ENCODE peak calls at places on chromosomes 7 and 10, in seven cellular contexts. A is activated T-helper 1 cell treated with anti-CD3 and anti-CD28 coated beads, Interleukin-12 subunit alpha, Interleukin-12 subunit beta, Interleukin-2, Interleukin-4 antibody, amounts not matched to agents 30 ng/mL and 10 ng/mL and 1 ng/mL, durations not matched to agents 14 hours and 24 hours and 36 hours; F is epithelial cell of proximal tubule; I is CD8-positive, alpha-beta memory T cell; H is hepatic stellate cell; Y is Peyer's patch; N is left cardiac atrium. W is an unnamed sample.

GRCh38 chr7:137940656-137941518 is 61.0 kb downstream of the CREB3L2 start:
- DNase-seq in F (no peak), I (no peak), N (peak; percentile 42), Y (no peak), H (no peak), A (no peak), W (no peak)

GRCh38 chr10:17747883-17748550 is 4.0 kb upstream of the TMEM236 start:
- DNase-seq in I (no peak), H (no peak), Y (no peak), F (peak; percentile 69), A (no peak), N (no peak), W (peak; percentile 29)

GRCh38 chr7:55240418-55241142 is 124.6 kb upstream of the LANCL2 start:
- DNase-seq in Y (no peak), H (no peak), F (no peak), I (no peak), A (no peak), N (no peak), W (no peak)

GRCh38 chr10:10804998-10805737 is 212.5 kb upstream of the CELF2 start:
- DNase-seq in F (no peak), N (no peak), I (no peak), H (no peak), Y (no peak), A (no peak), W (no peak)

GRCh38 chr10:60767424-60767823 is 10.9 kb upstream of the CDK1 start:
- DNase-seq in A (no peak), I (no peak), N (no peak), H (no peak), F (no peak), Y (no peak), W (no peak)

GRCh38 chr7:91351374-91351773 is 87.1 kb downstream of the FZD1 start:
- DNase-seq in Y (no peak), A (no peak), N (no peak), I (no peak), F (peak; percentile 68), H (peak; percentile 8), W (no peak)

GRCh38 chr7:139838276-139838675 is 9.2 kb downstream of the TBXAS1 start:
- DNase-seq in Y (no peak), H (no peak), I (no peak), F (no peak), N (no peak), A (no peak), W (no peak)

GRCh38 chr10:21929070-21929469 is 74.5 kb downstream of the DNAJC1 start:
- DNase-seq in F (no peak), A (no peak), N (no peak), I (no peak), H (no peak), Y (no peak), W (no peak)

GRCh38 chr10:78579995-78580394 is 488.8 kb upstream of the ZMIZ1 start:
- DNase-seq in A (no peak), N (peak; percentile 79), H (no peak), F (peak; percentile 7), I (no peak), Y (no peak), W (no peak)

W was measured in stimulated activated effector memory CD8-positive, alpha-beta T cell treated with anti-CD3 and anti-CD28 coated beads, Interleukin-12 subunit alpha, Interleukin-12 subunit beta, amount 100 ng/mL, for 72 hours.